ENCODE peak calls at places on chromosomes 7 and 10, in ten cellular contexts. One of them, this sample, is unnamed. For H3K27me3, the result is how much of the 10 kb centered on the place peaks cover.

GRCh38 chr10:71728218-71728737 is 8.7 kb upstream of the C10orf105 start:
- DNase-seq in neural progenitor cell: peak
- DNase-seq in body of pancreas: no peak
- DNase-seq in Peyer's patch: no peak
- DNase-seq in CD8-positive, alpha-beta memory T cell: no peak
- DNase-seq in HL-60: no peak
- DNase-seq in fibroblast of lung: no peak
- DNase-seq in ovary: no peak
- DNase-seq in CD4-positive, CD25-positive, alpha-beta regulatory T cell: no peak
- DNase-seq in breast epithelium: no peak
- DNase-seq in this sample: no peak

GRCh38 chr7:101819913-101820522 is 2.6 kb downstream of the CUX1 start:
- DNase-seq in ovary: no peak
- DNase-seq in body of pancreas: no peak
- DNase-seq in neural progenitor cell: no peak
- DNase-seq in HL-60: no peak
- DNase-seq in breast epithelium: no peak
- DNase-seq in CD8-positive, alpha-beta memory T cell: no peak
- DNase-seq in fibroblast of lung: no peak
- DNase-seq in CD4-positive, CD25-positive, alpha-beta regulatory T cell: no peak
- DNase-seq in Peyer's patch: no peak
- DNase-seq in this sample: no peak

GRCh38 chr7:47375121-47375551 is 206.8 kb downstream of the TNS3 start:
- DNase-seq in neural progenitor cell: no peak
- DNase-seq in HL-60: no peak
- DNase-seq in breast epithelium: no peak
- DNase-seq in Peyer's patch: no peak
- DNase-seq in CD4-positive, CD25-positive, alpha-beta regulatory T cell: no peak
- DNase-seq in body of pancreas: no peak
- DNase-seq in fibroblast of lung: peak
- DNase-seq in CD8-positive, alpha-beta memory T cell: no peak
- DNase-seq in ovary: no peak
- DNase-seq in this sample: no peak

GRCh38 chr7:40043164-40043563 is 91.3 kb downstream of the MPLKIP start:
- DNase-seq in CD4-positive, CD25-positive, alpha-beta regulatory T cell: no peak
- DNase-seq in ovary: no peak
- DNase-seq in Peyer's patch: no peak
- DNase-seq in HL-60: no peak
- DNase-seq in fibroblast of lung: no peak
- DNase-seq in CD8-positive, alpha-beta memory T cell: no peak
- DNase-seq in breast epithelium: no peak
- DNase-seq in neural progenitor cell: no peak
- DNase-seq in body of pancreas: no peak
- DNase-seq in this sample: no peak

GRCh38 chr7:128940494-128941322 is 3.0 kb downstream of the IRF5 start:
- DNase-seq in breast epithelium: no peak
- DNase-seq in fibroblast of lung: no peak
- DNase-seq in CD4-positive, CD25-positive, alpha-beta regulatory T cell: no peak
- DNase-seq in ovary: no peak
- DNase-seq in body of pancreas: peak
- DNase-seq in CD8-positive, alpha-beta memory T cell: no peak
- DNase-seq in Peyer's patch: peak
- DNase-seq in HL-60: peak
- DNase-seq in neural progenitor cell: no peak
- DNase-seq in this sample: no peak

GRCh38 chr10:13483073-13483472 is 45.7 kb downstream of the BEND7 start:
- DNase-seq in body of pancreas: no peak
- DNase-seq in ovary: no peak
- DNase-seq in HL-60: no peak
- DNase-seq in breast epithelium: no peak
- DNase-seq in CD4-positive, CD25-positive, alpha-beta regulatory T cell: no peak
- DNase-seq in CD8-positive, alpha-beta memory T cell: no peak
- DNase-seq in fibroblast of lung: no peak
- DNase-seq in Peyer's patch: peak
- DNase-seq in neural progenitor cell: no peak
- DNase-seq in this sample: no peak

GRCh38 chr10:17240617-17241016 is 12.6 kb downstream of the VIM start:
- DNase-seq in CD8-positive, alpha-beta memory T cell: no peak
- DNase-seq in ovary: no peak
- DNase-seq in Peyer's patch: no peak
- DNase-seq in body of pancreas: no peak
- DNase-seq in fibroblast of lung: no peak
- DNase-seq in CD4-positive, CD25-positive, alpha-beta regulatory T cell: no peak
- DNase-seq in breast epithelium: no peak
- DNase-seq in neural progenitor cell: no peak
- DNase-seq in HL-60: no peak
- DNase-seq in this sample: no peak

GRCh38 chr7:31043035-31043434 is 9.1 kb upstream of the ADCYAP1R1 start:
- DNase-seq in CD4-positive, CD25-positive, alpha-beta regulatory T cell: no peak
- DNase-seq in ovary: no peak
- DNase-seq in HL-60: no peak
- DNase-seq in neural progenitor cell: peak
- DNase-seq in fibroblast of lung: no peak
- DNase-seq in Peyer's patch: no peak
- DNase-seq in body of pancreas: no peak
- DNase-seq in breast epithelium: no peak
- DNase-seq in CD8-positive, alpha-beta memory T cell: no peak
- DNase-seq in this sample: no peak

GRCh38 chr7:130303551-130303950 is 10.6 kb downstream of the CPA4 start:
- DNase-seq in fibroblast of lung: no peak
- DNase-seq in HL-60: no peak
- DNase-seq in ovary: no peak
- DNase-seq in breast epithelium: no peak
- DNase-seq in Peyer's patch: no peak
- DNase-seq in CD8-positive, alpha-beta memory T cell: no peak
- DNase-seq in CD4-positive, CD25-positive, alpha-beta regulatory T cell: no peak
- DNase-seq in neural progenitor cell: no peak
- DNase-seq in body of pancreas: no peak
- DNase-seq in this sample: no peak

GRCh38 chr7:130302649-130303048 is 9.7 kb downstream of the CPA4 start:
- DNase-seq in fibroblast of lung: no peak
- DNase-seq in breast epithelium: no peak
- DNase-seq in ovary: no peak
- DNase-seq in Peyer's patch: no peak
- DNase-seq in HL-60: no peak
- DNase-seq in CD4-positive, CD25-positive, alpha-beta regulatory T cell: no peak
- DNase-seq in CD8-positive, alpha-beta memory T cell: no peak
- DNase-seq in neural progenitor cell: no peak
- DNase-seq in body of pancreas: no peak
- DNase-seq in this sample: no peak

GRCh38 chr7:130303982-130304381 is 11.0 kb downstream of the CPA4 start:
- DNase-seq in body of pancreas: no peak
- DNase-seq in neural progenitor cell: no peak
- DNase-seq in fibroblast of lung: no peak
- DNase-seq in CD4-positive, CD25-positive, alpha-beta regulatory T cell: no peak
- DNase-seq in breast epithelium: no peak
- DNase-seq in HL-60: no peak
- DNase-seq in CD8-positive, alpha-beta memory T cell: no peak
- DNase-seq in ovary: no peak
- DNase-seq in Peyer's patch: no peak
- DNase-seq in this sample: no peak

GRCh38 chr7:130301606-130302005 is 8.6 kb downstream of the CPA4 start:
- DNase-seq in breast epithelium: no peak
- DNase-seq in Peyer's patch: no peak
- DNase-seq in ovary: no peak
- DNase-seq in body of pancreas: no peak
- DNase-seq in HL-60: no peak
- DNase-seq in CD8-positive, alpha-beta memory T cell: no peak
- DNase-seq in CD4-positive, CD25-positive, alpha-beta regulatory T cell: no peak
- DNase-seq in neural progenitor cell: no peak
- DNase-seq in fibroblast of lung: no peak
- DNase-seq in this sample: no peak

GRCh38 chr7:130303127-130303526 is 10.2 kb downstream of the CPA4 start:
- DNase-seq in fibroblast of lung: no peak
- DNase-seq in ovary: no peak
- DNase-seq in HL-60: no peak
- DNase-seq in body of pancreas: no peak
- DNase-seq in CD8-positive, alpha-beta memory T cell: no peak
- DNase-seq in neural progenitor cell: no peak
- DNase-seq in breast epithelium: no peak
- DNase-seq in Peyer's patch: no peak
- DNase-seq in CD4-positive, CD25-positive, alpha-beta regulatory T cell: no peak
- DNase-seq in this sample: no peak
- H3K27me3 ChIP-seq in fibroblast of lung: under half
- H3K27me3 ChIP-seq in ovary: under half
- H3K27me3 ChIP-seq in HL-60: under half
- H3K27me3 ChIP-seq in body of pancreas: under half
- H3K27me3 ChIP-seq in CD8-positive, alpha-beta memory T cell: under half
- H3K27me3 ChIP-seq in neural progenitor cell: under half
- H3K27me3 ChIP-seq in breast epithelium: under half
- H3K27me3 ChIP-seq in Peyer's patch: under half
- H3K27me3 ChIP-seq in CD4-positive, CD25-positive, alpha-beta regulatory T cell: under half
- H3K27me3 ChIP-seq in this sample: under half

GRCh38 chr7:122304604-122304975 is at the start of gene FEZF1:
- DNase-seq in ovary: no peak
- DNase-seq in CD4-positive, CD25-positive, alpha-beta regulatory T cell: no peak
- DNase-seq in HL-60: no peak
- DNase-seq in breast epithelium: no peak
- DNase-seq in Peyer's patch: no peak
- DNase-seq in fibroblast of lung: no peak
- DNase-seq in neural progenitor cell: peak
- DNase-seq in CD8-positive, alpha-beta memory T cell: no peak
- DNase-seq in body of pancreas: peak
- DNase-seq in this sample: no peak
- H3K27me3 ChIP-seq in ovary: under half
- H3K27me3 ChIP-seq in CD4-positive, CD25-positive, alpha-beta regulatory T cell: under half
- H3K27me3 ChIP-seq in HL-60: half or more
- H3K27me3 ChIP-seq in breast epithelium: half or more
- H3K27me3 ChIP-seq in Peyer's patch: half or more
- H3K27me3 ChIP-seq in fibroblast of lung: half or more
- H3K27me3 ChIP-seq in neural progenitor cell: under half
- H3K27me3 ChIP-seq in CD8-positive, alpha-beta memory T cell: under half
- H3K27me3 ChIP-seq in body of pancreas: under half
- H3K27me3 ChIP-seq in this sample: half or more

GRCh38 chr10:101110856-101111523 is 20.1 kb upstream of the TLX1 start:
- DNase-seq in fibroblast of lung: no peak
- DNase-seq in Peyer's patch: no peak
- DNase-seq in CD4-positive, CD25-positive, alpha-beta regulatory T cell: no peak
- DNase-seq in body of pancreas: no peak
- DNase-seq in ovary: no peak
- DNase-seq in HL-60: no peak
- DNase-seq in breast epithelium: no peak
- DNase-seq in CD8-positive, alpha-beta memory T cell: no peak
- DNase-seq in neural progenitor cell: no peak
- DNase-seq in this sample: no peak

GRCh38 chr10:101111547-101111946 is 19.6 kb upstream of the TLX1 start:
- DNase-seq in HL-60: no peak
- DNase-seq in CD4-positive, CD25-positive, alpha-beta regulatory T cell: no peak
- DNase-seq in CD8-positive, alpha-beta memory T cell: no peak
- DNase-seq in neural progenitor cell: no peak
- DNase-seq in breast epithelium: no peak
- DNase-seq in Peyer's patch: no peak
- DNase-seq in ovary: no peak
- DNase-seq in body of pancreas: no peak
- DNase-seq in fibroblast of lung: no peak
- DNase-seq in this sample: no peak

GRCh38 chr10:101116754-101117153 is 14.3 kb upstream of the TLX1 start:
- DNase-seq in CD8-positive, alpha-beta memory T cell: no peak
- DNase-seq in fibroblast of lung: no peak
- DNase-seq in neural progenitor cell: no peak
- DNase-seq in breast epithelium: no peak
- DNase-seq in CD4-positive, CD25-positive, alpha-beta regulatory T cell: no peak
- DNase-seq in Peyer's patch: no peak
- DNase-seq in body of pancreas: no peak
- DNase-seq in HL-60: no peak
- DNase-seq in ovary: no peak
- DNase-seq in this sample: no peak

GRCh38 chr10:101113890-101114403 is 17.2 kb upstream of the TLX1 start:
- DNase-seq in CD4-positive, CD25-positive, alpha-beta regulatory T cell: no peak
- DNase-seq in breast epithelium: no peak
- DNase-seq in fibroblast of lung: no peak
- DNase-seq in CD8-positive, alpha-beta memory T cell: no peak
- DNase-seq in body of pancreas: no peak
- DNase-seq in ovary: no peak
- DNase-seq in Peyer's patch: no peak
- DNase-seq in neural progenitor cell: no peak
- DNase-seq in HL-60: no peak
- DNase-seq in this sample: no peak

DNA sequence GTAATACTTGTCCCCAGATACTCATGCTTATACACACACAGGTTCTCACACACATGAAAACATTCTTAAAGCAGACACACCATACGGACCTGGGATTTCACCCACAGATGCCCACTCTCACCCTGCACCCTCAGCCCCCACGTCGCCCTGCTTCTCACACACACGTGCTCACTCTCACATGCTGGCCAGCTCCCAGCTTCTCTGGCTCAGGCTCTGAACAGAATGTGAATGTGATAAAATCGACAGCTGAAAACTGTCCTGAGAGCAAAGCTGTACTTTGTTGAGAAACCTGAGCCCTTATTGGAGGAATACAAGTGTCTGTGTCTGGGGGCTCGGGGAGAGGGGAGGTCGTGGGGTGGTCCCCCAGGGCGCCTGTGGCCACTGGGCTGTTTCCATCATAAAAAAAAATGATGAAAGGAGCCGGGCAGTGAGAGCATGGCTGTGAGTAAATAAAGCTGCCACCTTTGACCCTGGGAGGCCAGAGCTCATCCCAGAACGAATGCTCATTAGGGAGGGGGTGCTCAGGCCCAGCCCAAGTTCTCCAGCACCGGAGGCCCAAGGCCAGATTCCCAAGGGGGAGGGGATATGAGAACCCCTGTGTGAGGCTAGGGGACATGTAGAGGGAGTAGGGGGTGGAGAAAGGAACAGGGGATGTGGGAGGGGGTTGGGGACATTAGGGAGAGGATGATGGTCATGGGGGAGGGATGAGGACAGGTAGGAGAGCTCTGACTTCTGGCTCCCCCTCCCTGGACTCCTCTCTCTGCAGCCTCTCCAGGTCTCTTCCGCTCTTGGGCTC is 18.1 kb upstream of the TLX1 start:
- DNase-seq in CD4-positive, CD25-positive, alpha-beta regulatory T cell: no peak
- DNase-seq in fibroblast of lung: no peak
- DNase-seq in neural progenitor cell: no peak
- DNase-seq in body of pancreas: no peak
- DNase-seq in breast epithelium: no peak
- DNase-seq in ovary: no peak
- DNase-seq in Peyer's patch: no peak
- DNase-seq in CD8-positive, alpha-beta memory T cell: no peak
- DNase-seq in HL-60: no peak
- DNase-seq in this sample: no peak
- H3K27me3 ChIP-seq in CD4-positive, CD25-positive, alpha-beta regulatory T cell: under half
- H3K27me3 ChIP-seq in fibroblast of lung: under half
- H3K27me3 ChIP-seq in neural progenitor cell: half or more
- H3K27me3 ChIP-seq in body of pancreas: under half
- H3K27me3 ChIP-seq in breast epithelium: under half
- H3K27me3 ChIP-seq in ovary: under half
- H3K27me3 ChIP-seq in Peyer's patch: under half
- H3K27me3 ChIP-seq in CD8-positive, alpha-beta memory T cell: under half
- H3K27me3 ChIP-seq in HL-60: under half
- H3K27me3 ChIP-seq in this sample: under half

GRCh38 chr10:102235991-102236390 is 5.3 kb downstream of the PITX3 start:
- DNase-seq in CD8-positive, alpha-beta memory T cell: no peak
- DNase-seq in breast epithelium: no peak
- DNase-seq in body of pancreas: no peak
- DNase-seq in HL-60: no peak
- DNase-seq in CD4-positive, CD25-positive, alpha-beta regulatory T cell: no peak
- DNase-seq in neural progenitor cell: no peak
- DNase-seq in Peyer's patch: no peak
- DNase-seq in ovary: no peak
- DNase-seq in fibroblast of lung: no peak
- DNase-seq in this sample: no peak

GRCh38 chr10:102235598-102235920 is 5.8 kb downstream of the PITX3 start:
- DNase-seq in CD4-positive, CD25-positive, alpha-beta regulatory T cell: no peak
- DNase-seq in ovary: no peak
- DNase-seq in breast epithelium: no peak
- DNase-seq in body of pancreas: no peak
- DNase-seq in fibroblast of lung: peak
- DNase-seq in neural progenitor cell: no peak
- DNase-seq in CD8-positive, alpha-beta memory T cell: no peak
- DNase-seq in HL-60: no peak
- DNase-seq in Peyer's patch: no peak
- DNase-seq in this sample: no peak

GRCh38 chr10:102237711-102238252 is 3.5 kb downstream of the PITX3 start:
- DNase-seq in ovary: no peak
- DNase-seq in CD8-positive, alpha-beta memory T cell: no peak
- DNase-seq in body of pancreas: no peak
- DNase-seq in neural progenitor cell: no peak
- DNase-seq in CD4-positive, CD25-positive, alpha-beta regulatory T cell: no peak
- DNase-seq in fibroblast of lung: no peak
- DNase-seq in breast epithelium: no peak
- DNase-seq in Peyer's patch: no peak
- DNase-seq in HL-60: no peak
- DNase-seq in this sample: no peak

GRCh38 chr10:102233997-102234396 is 7.3 kb downstream of the PITX3 start:
- DNase-seq in CD4-positive, CD25-positive, alpha-beta regulatory T cell: no peak
- DNase-seq in ovary: no peak
- DNase-seq in body of pancreas: no peak
- DNase-seq in CD8-positive, alpha-beta memory T cell: no peak
- DNase-seq in neural progenitor cell: no peak
- DNase-seq in breast epithelium: no peak
- DNase-seq in HL-60: no peak
- DNase-seq in Peyer's patch: no peak
- DNase-seq in fibroblast of lung: no peak
- DNase-seq in this sample: no peak

GRCh38 chr10:102234866-102235597 is 6.3 kb downstream of the PITX3 start:
- DNase-seq in CD4-positive, CD25-positive, alpha-beta regulatory T cell: no peak
- DNase-seq in Peyer's patch: no peak
- DNase-seq in ovary: no peak
- DNase-seq in CD8-positive, alpha-beta memory T cell: no peak
- DNase-seq in neural progenitor cell: no peak
- DNase-seq in body of pancreas: no peak
- DNase-seq in breast epithelium: no peak
- DNase-seq in fibroblast of lung: no peak
- DNase-seq in HL-60: no peak
- DNase-seq in this sample: no peak
- H3K27me3 ChIP-seq in CD4-positive, CD25-positive, alpha-beta regulatory T cell: under half
- H3K27me3 ChIP-seq in Peyer's patch: under half
- H3K27me3 ChIP-seq in ovary: under half
- H3K27me3 ChIP-seq in CD8-positive, alpha-beta memory T cell: under half
- H3K27me3 ChIP-seq in neural progenitor cell: half or more
- H3K27me3 ChIP-seq in body of pancreas: under half
- H3K27me3 ChIP-seq in breast epithelium: under half
- H3K27me3 ChIP-seq in fibroblast of lung: under half
- H3K27me3 ChIP-seq in HL-60: under half
- H3K27me3 ChIP-seq in this sample: under half